ENCODE peak calls at places on chromosomes 3 and 15, in ten cellular contexts. R, G, P, B, X, T, F, H, E and S are unnamed samples.

GRCh38 chr15:71800835-71801745 is 9.3 kb upstream of the NR2E3 start:
- DNase-seq in F (no peak), P (peak; percentile 83), T (no peak), G (peak; percentile 73), H (peak; percentile 70), R (no peak), X (no peak), B (peak; percentile 91), E (peak; percentile 59), S (peak; percentile 89)

GRCh38 chr3:32423534-32423933 is 31.9 kb downstream of the CMTM7 start:
- DNase-seq in H (no peak), F (no peak), E (no peak), X (peak; percentile 29), P (no peak), R (no peak), B (no peak), T (no peak), G (no peak), S (no peak)

GRCh38 chr3:49132437-49133225 is at the start of gene LAMB2:
- DNase-seq in B (peak; percentile 76), H (peak; percentile 51), E (peak; percentile 90), G (peak; percentile 56), T (peak; percentile 85), F (no peak), P (peak; percentile 83), X (no peak), R (peak; percentile 31), S (peak; percentile 80)

GRCh38 chr15:58498821-58499580 is 67.2 kb downstream of the LIPC start:
- DNase-seq in B (peak; percentile 79), X (no peak), P (peak; percentile 35), E (no peak), T (no peak), R (peak; percentile 93), F (no peak), H (peak; percentile 13), G (peak; percentile 83), S (peak; percentile 68)

GRCh38 chr15:51281368-51281967 is 56.9 kb downstream of the CYP19A1 start:
- DNase-seq in H (peak; percentile 50), R (peak; percentile 2), B (peak; percentile 79), P (peak; percentile 78), F (no peak), G (no peak), E (peak; percentile 79), X (peak; percentile 29), T (no peak), S (peak; percentile 80)

GRCh38 chr3:183114779-183115178 is 15.5 kb upstream of the MCCC1 start:
- DNase-seq in B (no peak), P (no peak), X (no peak), E (no peak), H (no peak), F (no peak), T (no peak), R (no peak), G (no peak), S (no peak)

GRCh38 chr3:42176635-42177034 is 85.5 kb downstream of the TRAK1 start:
- DNase-seq in X (no peak), H (no peak), G (no peak), E (no peak), F (no peak), T (no peak), R (no peak), P (no peak), B (no peak), S (no peak)

GRCh38 chr3:46907271-46907670 is 29.8 kb downstream of the PTH1R start:
- DNase-seq in B (no peak), G (no peak), F (no peak), E (no peak), H (no peak), T (peak; percentile 59), R (no peak), P (no peak), X (no peak), S (no peak)

GRCh38 chr3:19885468-19885867 is 48.5 kb downstream of the EFHB start:
- DNase-seq in G (no peak), E (no peak), X (peak; percentile 6), H (peak; percentile 37), F (no peak), B (peak; percentile 66), P (peak; percentile 58), T (no peak), R (no peak), S (peak; percentile 67)

GRCh38 chr3:7469866-7470265 is 609.0 kb downstream of the GRM7 start:
- DNase-seq in R (no peak), G (no peak), F (no peak), B (no peak), X (no peak), T (no peak), P (no peak), H (no peak), E (no peak), S (no peak)

GRCh38 chr3:51967384-51968174 is at the start of gene PCBP4:
- DNase-seq in E (peak; percentile 64), P (peak; percentile 83), B (no peak), T (no peak), F (no peak), X (no peak), H (no peak), R (no peak), G (no peak), S (peak; percentile 42)

GRCh38 chr3:197487911-197488391 is 67.8 kb downstream of the BDH1 start:
- DNase-seq in X (no peak), H (peak; percentile 91), G (peak; percentile 93), R (peak; percentile 93), P (peak; percentile 55), E (no peak), T (no peak), F (peak; percentile 13), B (peak; percentile 99), S (peak; percentile 99)

GRCh38 chr3:122615303-122615702 is 37.9 kb downstream of the PARP15 start:
- DNase-seq in B (peak; percentile 56), T (no peak), F (no peak), E (no peak), X (no peak), H (peak; percentile 22), R (no peak), P (no peak), G (no peak), S (no peak)

GRCh38 chr3:59839810-59840515 is 790.1 kb upstream of the CFAP20DC start:
- DNase-seq in G (no peak), R (no peak), E (no peak), T (no peak), X (peak; percentile 63), P (no peak), F (no peak), B (no peak), H (no peak), S (no peak)

GRCh38 chr3:136728918-136729317 is 23.3 kb downstream of the STAG1 start:
- DNase-seq in B (peak; percentile 74), F (no peak), G (peak; percentile 57), E (no peak), R (peak; percentile 31), X (no peak), H (peak; percentile 64), P (peak; percentile 18), T (no peak), S (peak; percentile 71)

GRCh38 chr15:60469893-60470641 is 8.9 kb downstream of the ICE2 start:
- DNase-seq in H (peak; percentile 66), E (no peak), G (no peak), R (peak; percentile 26), P (no peak), B (peak; percentile 54), X (no peak), T (no peak), F (no peak), S (peak; percentile 41)

GRCh38 chr15:90885432-90886290 is 1.4 kb downstream of the FES start:
- DNase-seq in H (peak; percentile 33), X (peak; percentile 78), T (peak; percentile 95), R (no peak), B (peak; percentile 74), F (no peak), P (peak; percentile 84), G (no peak), E (peak; percentile 82), S (peak; percentile 71)

DNA sequence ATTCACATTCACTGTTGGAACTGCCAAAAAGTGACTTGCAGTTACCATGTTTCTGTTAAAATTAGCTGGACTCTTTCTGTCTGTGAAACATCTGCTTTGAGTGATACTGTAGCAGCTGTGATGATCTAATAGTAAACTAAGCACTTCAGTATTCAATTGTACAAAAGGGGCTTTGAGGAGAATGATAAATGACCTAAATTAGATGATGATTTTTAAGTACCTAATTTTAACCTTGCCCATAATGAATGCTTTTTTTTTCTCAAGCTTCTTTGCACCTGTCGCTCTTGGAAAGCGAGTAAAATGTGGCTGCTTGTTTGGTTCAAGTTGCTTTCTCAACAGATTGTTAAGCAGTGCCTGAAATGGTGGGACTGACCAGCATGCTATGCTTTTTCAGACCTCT is 752.3 kb downstream of the EPHA3 start:
- DNase-seq in X (no peak), F (no peak), B (no peak), E (no peak), T (no peak), P (no peak), H (no peak), G (no peak), R (no peak), S (no peak)
- TF ChIP-seq CTCF in X (no peak), F (no peak), B (no peak), E (no peak), T (no peak), P (no peak), H (no peak), G (no peak), R (no peak), S (no peak)

GRCh38 chr3:157156844-157157635 is 2.9 kb downstream of the CCNL1 start:
- DNase-seq in G (no peak), F (no peak), T (no peak), E (no peak), P (peak; percentile 27), R (no peak), X (no peak), H (peak; percentile 37), B (no peak), S (peak; percentile 50)
- H3K4me3 ChIP-seq in G (peak overlapping the region; percentile 89), F (peak overlapping the region; percentile 98), T (peak overlapping the region; percentile 63), E (peak overlapping the region; percentile 88), P (peak overlapping the region; percentile 99), R (peak overlapping the region; percentile 98), X (peak overlapping the region; percentile 97), H (peak overlapping the region; percentile 98), B (peak overlapping the region; percentile 93), S (peak overlapping the region; percentile 90)

GRCh38 chr15:64387562-64388168 is at the start of gene TRIP4:
- DNase-seq in F (peak; percentile 91), T (peak; percentile 99), P (peak; percentile 96), X (peak; percentile 96), E (peak; percentile 96), G (peak; percentile 79), B (peak; percentile 99), H (peak; percentile 92), R (peak; percentile 85), S (peak; percentile 98)
- TF ChIP-seq CTCF in F (no peak), T (no peak), P (peak; percentile 14), X (no peak), E (no peak), G (no peak), B (peak; percentile 19), H (peak; percentile 0), R (no peak), S (peak; percentile 21)

DNA sequence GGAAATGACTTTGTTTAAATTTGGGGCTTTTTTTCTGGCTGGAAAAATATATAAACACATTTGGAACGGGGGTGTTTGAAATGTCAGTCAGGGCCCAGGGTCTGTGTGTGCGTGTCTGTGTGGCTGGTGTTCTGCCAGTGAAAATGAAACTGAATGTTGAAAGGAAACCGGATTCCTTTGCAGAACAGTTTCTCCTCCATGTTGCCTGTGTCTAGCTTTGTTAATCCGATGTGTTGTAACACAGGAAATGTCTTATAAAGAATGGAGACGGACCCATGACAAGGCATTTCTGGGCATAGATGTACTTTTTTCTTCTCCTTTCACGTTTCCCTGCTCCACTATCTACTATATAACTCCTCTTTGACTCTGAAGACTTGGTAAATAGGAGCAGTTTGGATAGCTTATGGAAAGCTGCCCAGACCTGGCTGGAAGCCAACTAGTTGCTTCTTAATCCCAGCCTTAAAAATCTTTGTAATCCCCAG is 2.8 kb downstream of the SQOR start:
- DNase-seq in H (peak; percentile 87), T (no peak), F (no peak), P (peak; percentile 71), G (peak; percentile 80), X (peak; percentile 66), E (peak; percentile 76), R (no peak), B (peak; percentile 96), S (peak; percentile 95)
- H3K4me3 ChIP-seq in H (peak overlapping the region; percentile 2), T (peak overlapping the region; percentile 80), F (peak overlapping the region; percentile 86), P (no peak overlapping the region), G (peak overlapping the region; percentile 1), X (peak overlapping the region; percentile 44), E (peak overlapping the region; percentile 51), R (no peak overlapping the region), B (peak overlapping the region; percentile 4), S (no peak overlapping the region)